ENCODE peak calls at places on chromosomes 6 and 20, in nine cellular contexts. One of them, this sample, is unnamed.
A peak's percentile ranks its signal among the peaks of the same experiment; 100 is the strongest.

GRCh38 chr6:112502348-112503130 is 155.4 kb downstream of the RFPL4B start:
- DNase-seq in tibial nerve: no peak
- DNase-seq in transverse colon: no peak
- DNase-seq in stomach: no peak
- DNase-seq in ovary: no peak
- DNase-seq in SK-N-SH: peak; percentile 26
- DNase-seq in esophagus muscularis mucosa: no peak
- DNase-seq in A549: no peak
- DNase-seq in K562: peak; percentile 4
- DNase-seq in this sample: no peak

GRCh38 chr6:145368075-145368474 is 367.2 kb downstream of the EPM2A start:
- DNase-seq in SK-N-SH: no peak
- DNase-seq in tibial nerve: no peak
- DNase-seq in ovary: no peak
- DNase-seq in A549: no peak
- DNase-seq in esophagus muscularis mucosa: no peak
- DNase-seq in transverse colon: no peak
- DNase-seq in stomach: no peak
- DNase-seq in K562: no peak
- DNase-seq in this sample: no peak

GRCh38 chr6:108874470-108875160 is 26.4 kb downstream of the ARMC2 start:
- DNase-seq in tibial nerve: peak; percentile 57
- DNase-seq in K562: no peak
- DNase-seq in ovary: no peak
- DNase-seq in A549: no peak
- DNase-seq in transverse colon: peak; percentile 42
- DNase-seq in stomach: no peak
- DNase-seq in SK-N-SH: no peak
- DNase-seq in esophagus muscularis mucosa: no peak
- DNase-seq in this sample: no peak

GRCh38 chr20:561437-562231 is 18.0 kb upstream of the CSNK2A1 start:
- DNase-seq in stomach: peak; percentile 65
- DNase-seq in K562: peak; percentile 67
- DNase-seq in esophagus muscularis mucosa: no peak
- DNase-seq in tibial nerve: peak; percentile 57
- DNase-seq in transverse colon: peak; percentile 64
- DNase-seq in ovary: peak; percentile 53
- DNase-seq in A549: peak; percentile 87
- DNase-seq in SK-N-SH: peak; percentile 83
- DNase-seq in this sample: peak; percentile 73

GRCh38 chr6:159633196-159633595 is 59.8 kb downstream of the SOD2 start:
- DNase-seq in K562: peak; percentile 55
- DNase-seq in esophagus muscularis mucosa: no peak
- DNase-seq in A549: peak; percentile 30
- DNase-seq in stomach: no peak
- DNase-seq in SK-N-SH: peak; percentile 47
- DNase-seq in tibial nerve: no peak
- DNase-seq in ovary: no peak
- DNase-seq in transverse colon: no peak
- DNase-seq in this sample: no peak

GRCh38 chr6:129749749-129750120 is 39.8 kb upstream of the ARHGAP18 start:
- DNase-seq in esophagus muscularis mucosa: no peak
- DNase-seq in K562: peak; percentile 16
- DNase-seq in stomach: no peak
- DNase-seq in A549: no peak
- DNase-seq in transverse colon: no peak
- DNase-seq in SK-N-SH: no peak
- DNase-seq in tibial nerve: peak; percentile 22
- DNase-seq in ovary: no peak
- DNase-seq in this sample: no peak

GRCh38 chr6:87407896-87408720 is at the start of gene CFAP206:
- DNase-seq in transverse colon: peak; percentile 84
- DNase-seq in ovary: peak; percentile 80
- DNase-seq in esophagus muscularis mucosa: no peak
- DNase-seq in A549: peak; percentile 67
- DNase-seq in SK-N-SH: peak; percentile 93
- DNase-seq in K562: peak; percentile 91
- DNase-seq in tibial nerve: peak; percentile 69
- DNase-seq in stomach: peak; percentile 84
- DNase-seq in this sample: peak; percentile 88

GRCh38 chr20:18987781-18988360 is 174.3 kb downstream of the SCP2D1 start:
- DNase-seq in stomach: no peak
- DNase-seq in tibial nerve: no peak
- DNase-seq in K562: no peak
- DNase-seq in A549: no peak
- DNase-seq in ovary: no peak
- DNase-seq in SK-N-SH: no peak
- DNase-seq in transverse colon: no peak
- DNase-seq in esophagus muscularis mucosa: no peak
- DNase-seq in this sample: no peak

GRCh38 chr6:44563397-44563796 is 175.9 kb downstream of the CDC5L start:
- DNase-seq in SK-N-SH: no peak
- DNase-seq in esophagus muscularis mucosa: no peak
- DNase-seq in ovary: peak; percentile 36
- DNase-seq in stomach: no peak
- DNase-seq in A549: no peak
- DNase-seq in K562: no peak
- DNase-seq in transverse colon: no peak
- DNase-seq in tibial nerve: peak; percentile 26
- DNase-seq in this sample: no peak

GRCh38 chr6:113856571-113857564 is at the start of gene MARCKS:
- DNase-seq in tibial nerve: peak; percentile 78
- DNase-seq in SK-N-SH: peak; percentile 82
- DNase-seq in esophagus muscularis mucosa: no peak
- DNase-seq in A549: peak; percentile 50
- DNase-seq in ovary: peak; percentile 85
- DNase-seq in K562: peak; percentile 73
- DNase-seq in transverse colon: peak; percentile 88
- DNase-seq in stomach: peak; percentile 85
- DNase-seq in this sample: peak; percentile 92

GRCh38 chr6:166476634-166477215 is 94.0 kb upstream of the MPC1 start:
- DNase-seq in A549: no peak
- DNase-seq in ovary: peak; percentile 5
- DNase-seq in K562: no peak
- DNase-seq in transverse colon: no peak
- DNase-seq in SK-N-SH: no peak
- DNase-seq in tibial nerve: no peak
- DNase-seq in stomach: no peak
- DNase-seq in esophagus muscularis mucosa: no peak
- DNase-seq in this sample: no peak

GRCh38 chr20:17823382-17824144 is 123.8 kb downstream of the BANF2 start:
- DNase-seq in stomach: no peak
- DNase-seq in K562: no peak
- DNase-seq in transverse colon: peak; percentile 46
- DNase-seq in ovary: no peak
- DNase-seq in A549: no peak
- DNase-seq in tibial nerve: no peak
- DNase-seq in esophagus muscularis mucosa: no peak
- DNase-seq in SK-N-SH: no peak
- DNase-seq in this sample: no peak

GRCh38 chr20:24437322-24438090 is 31.9 kb upstream of the SYNDIG1 start:
- DNase-seq in ovary: no peak
- DNase-seq in tibial nerve: no peak
- DNase-seq in transverse colon: no peak
- DNase-seq in A549: no peak
- DNase-seq in esophagus muscularis mucosa: no peak
- DNase-seq in stomach: no peak
- DNase-seq in SK-N-SH: no peak
- DNase-seq in K562: no peak
- DNase-seq in this sample: no peak

GRCh38 chr6:53297004-53297403 is 51.7 kb downstream of the ELOVL5 start:
- DNase-seq in tibial nerve: no peak
- DNase-seq in ovary: no peak
- DNase-seq in esophagus muscularis mucosa: no peak
- DNase-seq in K562: no peak
- DNase-seq in stomach: no peak
- DNase-seq in SK-N-SH: no peak
- DNase-seq in A549: no peak
- DNase-seq in transverse colon: no peak
- DNase-seq in this sample: no peak

GRCh38 chr6:53301801-53302537 is 46.8 kb downstream of the ELOVL5 start:
- DNase-seq in K562: no peak
- DNase-seq in transverse colon: no peak
- DNase-seq in tibial nerve: no peak
- DNase-seq in SK-N-SH: no peak
- DNase-seq in ovary: no peak
- DNase-seq in A549: no peak
- DNase-seq in esophagus muscularis mucosa: no peak
- DNase-seq in stomach: no peak
- DNase-seq in this sample: no peak

GRCh38 chr6:53302678-53303360 is 45.9 kb downstream of the ELOVL5 start:
- DNase-seq in transverse colon: no peak
- DNase-seq in SK-N-SH: no peak
- DNase-seq in stomach: no peak
- DNase-seq in tibial nerve: no peak
- DNase-seq in A549: no peak
- DNase-seq in ovary: no peak
- DNase-seq in esophagus muscularis mucosa: no peak
- DNase-seq in K562: no peak
- DNase-seq in this sample: no peak

GRCh38 chr6:53299331-53299835 is 49.4 kb downstream of the ELOVL5 start:
- DNase-seq in A549: no peak
- DNase-seq in esophagus muscularis mucosa: no peak
- DNase-seq in tibial nerve: no peak
- DNase-seq in transverse colon: no peak
- DNase-seq in SK-N-SH: no peak
- DNase-seq in K562: no peak
- DNase-seq in ovary: no peak
- DNase-seq in stomach: no peak
- DNase-seq in this sample: no peak

DNA sequence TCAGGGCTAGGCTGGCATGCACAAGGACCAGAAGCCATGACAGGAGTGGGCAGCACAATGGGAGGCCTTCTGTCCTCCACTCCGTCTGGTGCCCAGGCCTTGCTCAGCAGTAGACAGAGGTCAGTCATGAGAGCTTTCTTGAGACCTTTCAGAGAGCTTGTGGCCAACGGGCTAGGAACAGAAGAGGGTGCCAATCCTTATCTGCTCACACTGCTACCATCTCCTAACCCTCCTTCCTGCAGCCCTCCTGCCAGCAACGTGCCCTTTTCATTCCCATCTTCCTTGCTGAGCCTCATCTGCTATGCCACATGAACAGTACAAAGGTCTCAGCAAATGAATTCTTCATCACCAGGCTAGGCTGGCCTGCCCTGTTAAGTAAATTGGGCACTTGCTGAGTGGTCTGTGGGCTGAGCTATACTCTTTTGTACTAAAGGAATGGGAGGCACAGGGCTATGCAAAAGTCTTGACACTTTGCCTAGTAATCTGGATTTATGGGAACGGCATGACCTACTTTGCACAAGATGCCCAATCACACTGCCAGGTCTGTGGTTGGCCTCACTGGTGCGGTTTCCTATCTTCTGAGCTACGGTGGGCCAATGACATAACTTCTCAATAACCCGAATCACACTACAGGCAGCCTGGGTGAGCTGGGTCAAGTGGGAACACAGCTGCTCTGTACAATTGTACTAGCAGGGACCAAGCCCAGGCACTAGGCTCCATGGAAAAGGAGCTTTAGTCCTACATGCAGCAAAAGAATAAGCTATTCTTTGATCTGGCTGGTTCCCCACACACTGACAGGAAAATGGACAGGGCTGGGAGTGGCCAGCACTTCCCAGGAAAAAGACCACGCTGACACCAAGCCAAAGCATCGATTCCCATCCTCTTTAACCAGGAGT is 47.8 kb downstream of the ELOVL5 start:
- DNase-seq in transverse colon: no peak
- DNase-seq in tibial nerve: no peak
- DNase-seq in K562: no peak
- DNase-seq in A549: no peak
- DNase-seq in stomach: no peak
- DNase-seq in SK-N-SH: no peak
- DNase-seq in ovary: no peak
- DNase-seq in esophagus muscularis mucosa: no peak
- DNase-seq in this sample: no peak
- TF ChIP-seq EP300 in transverse colon: no peak
- TF ChIP-seq EP300 in tibial nerve: peak; percentile 18
- TF ChIP-seq EP300 in K562: no peak
- TF ChIP-seq EP300 in A549: no peak
- TF ChIP-seq EP300 in stomach: no peak
- TF ChIP-seq EP300 in SK-N-SH: no peak
- TF ChIP-seq EP300 in ovary: no peak
- TF ChIP-seq EP300 in esophagus muscularis mucosa: no peak
- TF ChIP-seq EP300 in this sample: no peak

GRCh38 chr6:25452027-25452426 is 172.9 kb downstream of the CARMIL1 start:
- DNase-seq in transverse colon: no peak
- DNase-seq in ovary: no peak
- DNase-seq in stomach: no peak
- DNase-seq in tibial nerve: no peak
- DNase-seq in K562: no peak
- DNase-seq in SK-N-SH: no peak
- DNase-seq in A549: no peak
- DNase-seq in esophagus muscularis mucosa: no peak
- DNase-seq in this sample: no peak
- H3K4me3 ChIP-seq in transverse colon: peak overlapping the region; percentile 24
- H3K4me3 ChIP-seq in ovary: no peak overlapping the region
- H3K4me3 ChIP-seq in stomach: no peak overlapping the region
- H3K4me3 ChIP-seq in tibial nerve: no peak overlapping the region
- H3K4me3 ChIP-seq in K562: no peak overlapping the region
- H3K4me3 ChIP-seq in SK-N-SH: no peak overlapping the region
- H3K4me3 ChIP-seq in A549: no peak overlapping the region
- H3K4me3 ChIP-seq in esophagus muscularis mucosa: peak overlapping the region; percentile 4
- H3K4me3 ChIP-seq in this sample: peak overlapping the region; percentile 31

GRCh38 chr20:3871549-3872265 is 17.5 kb upstream of the PANK2 start:
- DNase-seq in SK-N-SH: no peak
- DNase-seq in tibial nerve: no peak
- DNase-seq in ovary: no peak
- DNase-seq in A549: peak; percentile 36
- DNase-seq in stomach: no peak
- DNase-seq in transverse colon: no peak
- DNase-seq in K562: no peak
- DNase-seq in esophagus muscularis mucosa: no peak
- DNase-seq in this sample: no peak
- TF ChIP-seq EP300 in SK-N-SH: no peak
- TF ChIP-seq EP300 in tibial nerve: no peak
- TF ChIP-seq EP300 in ovary: no peak
- TF ChIP-seq EP300 in A549: no peak
- TF ChIP-seq EP300 in stomach: no peak
- TF ChIP-seq EP300 in transverse colon: no peak
- TF ChIP-seq EP300 in K562: no peak
- TF ChIP-seq EP300 in esophagus muscularis mucosa: no peak
- TF ChIP-seq EP300 in this sample: no peak

DNA sequence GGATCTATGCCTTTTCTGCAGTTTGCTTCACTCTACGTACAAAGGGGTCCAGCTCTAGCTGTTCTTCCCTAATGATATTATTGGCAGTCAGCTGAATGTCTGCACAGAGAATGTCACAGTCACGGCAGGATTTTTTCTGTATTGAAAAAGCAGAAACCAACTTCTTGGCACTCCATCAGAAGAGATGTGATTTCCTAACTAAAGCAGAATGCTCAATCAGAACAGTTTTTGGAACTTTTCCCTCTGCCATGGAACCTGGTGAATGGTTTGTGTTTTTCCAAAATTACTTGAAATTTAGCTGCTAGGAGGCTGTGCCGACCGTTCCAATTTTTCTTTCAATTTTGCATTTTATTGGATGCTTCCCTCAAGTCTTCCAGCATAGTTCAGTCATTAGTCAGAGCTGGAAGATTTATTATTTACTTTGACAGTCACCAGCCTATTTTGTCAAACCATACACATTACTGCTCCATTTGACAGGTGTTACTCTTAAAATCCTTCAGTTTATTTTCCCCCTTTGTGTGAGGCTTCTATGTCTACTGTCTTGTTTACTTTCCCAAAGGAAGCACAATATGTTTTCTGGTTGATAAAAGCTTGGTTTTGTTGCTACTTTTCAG is 259.6 kb upstream of the EPHA7 start:
- DNase-seq in esophagus muscularis mucosa: no peak
- DNase-seq in ovary: no peak
- DNase-seq in K562: no peak
- DNase-seq in A549: no peak
- DNase-seq in stomach: no peak
- DNase-seq in transverse colon: no peak
- DNase-seq in SK-N-SH: no peak
- DNase-seq in tibial nerve: no peak
- DNase-seq in this sample: no peak
- H3K4me3 ChIP-seq in esophagus muscularis mucosa: no peak overlapping the region
- H3K4me3 ChIP-seq in ovary: no peak overlapping the region
- H3K4me3 ChIP-seq in K562: no peak overlapping the region
- H3K4me3 ChIP-seq in A549: no peak overlapping the region
- H3K4me3 ChIP-seq in stomach: no peak overlapping the region
- H3K4me3 ChIP-seq in transverse colon: no peak overlapping the region
- H3K4me3 ChIP-seq in SK-N-SH: no peak overlapping the region
- H3K4me3 ChIP-seq in tibial nerve: no peak overlapping the region
- H3K4me3 ChIP-seq in this sample: no peak overlapping the region